ENCODE peak calls at places on chromosome 12, in nine cellular contexts. F, H, D, E, X, O, K, W and Y are unnamed samples.

GRCh38 chr12:53937099-53937498 is 1.5 kb upstream of the HOXC13 start:
- DNase-seq in D (no peak), O (no peak), F (no peak), W (no peak), H (no peak), X (no peak), E (no peak), K (no peak), Y (no peak)

GRCh38 chr12:116138380-116138779 is 139.1 kb downstream of the MED13L start:
- DNase-seq in O (peak), H (no peak), X (no peak), W (no peak), E (no peak), K (no peak), D (peak), F (peak), Y (peak)

GRCh38 chr12:95829395-95829794 is 29.4 kb upstream of the SNRPF start:
- DNase-seq in D (no peak), W (no peak), E (no peak), K (no peak), H (peak), X (no peak), O (no peak), F (no peak), Y (no peak)

GRCh38 chr12:16349132-16349463 is 1.7 kb downstream of the MGST1 start:
- DNase-seq in X (no peak), E (no peak), D (peak), H (peak), F (peak), K (no peak), O (peak), W (no peak), Y (peak)

GRCh38 chr12:55713721-55714120 is 2.1 kb upstream of the BLOC1S1 start:
- DNase-seq in D (no peak), X (no peak), H (peak), F (peak), E (no peak), O (no peak), K (no peak), W (no peak), Y (no peak)

GRCh38 chr12:34345801-34346200 is 323.5 kb downstream of the ALG10 start:
- DNase-seq in W (peak), E (no peak), X (no peak), K (no peak), O (no peak), H (peak), D (no peak), F (no peak), Y (no peak)

GRCh38 chr12:7832059-7832696 is 40.5 kb downstream of the SLC2A14 start:
- DNase-seq in F (peak), O (peak), K (peak), H (peak), E (peak), D (peak), X (peak), W (peak), Y (peak)

GRCh38 chr12:54749191-54749818 is 101.1 kb upstream of the DCD start:
- DNase-seq in H (peak), X (peak), K (peak), O (peak), E (peak), D (peak), W (peak), F (peak), Y (peak)

GRCh38 chr12:114853003-114853529 is 169.1 kb upstream of the TBX3 start:
- DNase-seq in H (no peak), O (no peak), E (no peak), K (no peak), D (no peak), X (no peak), F (no peak), W (no peak), Y (no peak)

GRCh38 chr12:110641512-110641911 is 27.6 kb downstream of the TCTN1 start:
- DNase-seq in F (no peak), O (peak), D (no peak), W (no peak), E (no peak), H (no peak), X (no peak), K (no peak), Y (peak)

GRCh38 chr12:48010366-48010970 is 6.2 kb upstream of the COL2A1 start:
- DNase-seq in D (no peak), E (no peak), H (no peak), W (no peak), X (no peak), F (no peak), O (no peak), K (no peak), Y (no peak)

GRCh38 chr12:101257357-101257756 is 22.5 kb upstream of the UTP20 start:
- DNase-seq in F (no peak), O (no peak), H (no peak), E (no peak), W (no peak), X (no peak), D (no peak), K (no peak), Y (no peak)

GRCh38 chr12:1870086-1870485 is 48.4 kb downstream of the CACNA2D4 start:
- DNase-seq in W (no peak), X (no peak), D (no peak), E (no peak), F (no peak), O (peak), K (no peak), H (no peak), Y (no peak)

GRCh38 chr12:132583736-132584135 is 26.6 kb downstream of the LRCOL1 start:
- DNase-seq in K (no peak), H (no peak), E (no peak), W (no peak), F (no peak), D (no peak), X (no peak), O (peak), Y (peak)

GRCh38 chr12:114168061-114168460 is 201.9 kb upstream of the RBM19 start:
- DNase-seq in F (peak), E (no peak), D (no peak), X (no peak), K (no peak), W (no peak), H (no peak), O (no peak), Y (no peak)

GRCh38 chr12:31089072-31089471 is 15.4 kb downstream of the DDX11 start:
- DNase-seq in X (no peak), E (no peak), O (no peak), K (no peak), W (no peak), D (no peak), F (no peak), H (no peak), Y (no peak)

GRCh38 chr12:111074965-111075364 is 154.6 kb upstream of the MYL2 start:
- DNase-seq in W (peak), H (no peak), K (no peak), E (no peak), D (no peak), F (no peak), O (no peak), X (no peak), Y (no peak)

GRCh38 chr12:121796855-121797751 is 3.6 kb upstream of the RHOF start:
- DNase-seq in D (peak), O (peak), K (no peak), E (no peak), H (peak), W (peak), F (peak), X (peak), Y (peak)
- TF ChIP-seq EZH2phosphoT487 in D (no peak), O (no peak), K (no peak), E (no peak), H (no peak), W (no peak), F (no peak), X (no peak), Y (no peak)

GRCh38 chr12:80576641-80577418 is 130.6 kb upstream of the MYF6 start:
- DNase-seq in E (no peak), O (no peak), H (no peak), X (no peak), F (no peak), K (no peak), D (no peak), W (no peak), Y (no peak)
- TF ChIP-seq EZH2phosphoT487 in E (no peak), O (no peak), H (no peak), X (no peak), F (no peak), K (no peak), D (no peak), W (no peak), Y (no peak)

DNA sequence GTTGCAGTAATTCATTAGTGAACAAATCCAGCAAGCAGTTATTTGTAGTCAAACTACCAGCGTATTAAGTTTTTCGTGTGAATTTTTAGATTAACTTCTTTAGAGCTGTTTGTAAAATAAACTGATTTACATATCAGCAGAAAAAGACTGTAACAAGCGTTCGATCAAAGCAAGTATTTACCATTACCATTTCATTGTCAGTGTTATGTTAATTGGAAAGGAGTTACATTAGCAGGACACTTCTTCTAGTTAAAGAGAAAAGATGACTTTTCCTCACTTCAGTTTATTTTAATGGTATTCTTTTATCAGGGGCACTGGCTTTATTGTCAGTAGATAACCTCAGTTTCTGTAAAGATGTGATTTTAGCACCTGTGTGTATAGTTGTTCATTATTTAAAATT is 151.1 kb upstream of the AEBP2 start:
- DNase-seq in W (no peak), D (no peak), K (no peak), E (no peak), O (peak), X (no peak), H (no peak), F (no peak), Y (no peak)
- TF ChIP-seq EZH2phosphoT487 in W (no peak), D (no peak), K (no peak), E (no peak), O (no peak), X (no peak), H (no peak), F (no peak), Y (no peak)

GRCh38 chr12:13961983-13962382 is 19.4 kb downstream of the GRIN2B start:
- DNase-seq in K (no peak), X (no peak), E (no peak), O (no peak), D (no peak), W (no peak), H (no peak), F (no peak), Y (no peak)

GRCh38 chr12:13962699-13963098 is 18.7 kb downstream of the GRIN2B start:
- DNase-seq in E (peak), W (peak), H (peak), D (no peak), K (no peak), X (peak), O (peak), F (peak), Y (peak)

GRCh38 chr12:13959131-13959734 is 22.2 kb downstream of the GRIN2B start:
- DNase-seq in K (no peak), F (no peak), H (no peak), O (peak), W (no peak), E (no peak), X (no peak), D (no peak), Y (no peak)

GRCh38 chr12:13956060-13956590 is 25.3 kb downstream of the GRIN2B start:
- DNase-seq in X (no peak), D (no peak), W (no peak), E (no peak), F (no peak), H (no peak), K (no peak), O (no peak), Y (no peak)

DNA sequence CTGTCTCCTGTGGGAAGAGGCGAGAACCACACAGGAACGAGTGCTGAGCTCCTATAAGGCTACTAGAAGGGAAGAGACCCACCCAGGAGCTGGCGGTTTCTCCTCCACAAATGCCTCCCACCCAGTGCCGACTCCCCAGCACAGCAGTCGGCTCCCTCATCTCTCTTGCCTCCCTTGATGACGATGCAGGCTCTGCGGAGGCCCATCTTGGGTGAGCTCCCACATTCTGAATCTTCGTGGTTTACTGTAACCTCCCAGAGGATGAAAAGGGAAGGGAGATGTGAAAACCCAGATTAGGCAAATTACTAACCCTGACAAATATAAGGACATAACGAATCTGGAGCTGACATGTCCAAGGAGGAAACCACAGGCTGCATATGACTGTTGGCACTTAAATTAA is 23.8 kb downstream of the GRIN2B start:
- DNase-seq in E (no peak), F (no peak), H (no peak), W (no peak), X (no peak), K (no peak), D (no peak), O (no peak), Y (no peak)
- TF ChIP-seq EZH2phosphoT487 in E (no peak), F (no peak), H (no peak), W (no peak), X (no peak), K (no peak), D (no peak), O (no peak), Y (no peak)

DNA sequence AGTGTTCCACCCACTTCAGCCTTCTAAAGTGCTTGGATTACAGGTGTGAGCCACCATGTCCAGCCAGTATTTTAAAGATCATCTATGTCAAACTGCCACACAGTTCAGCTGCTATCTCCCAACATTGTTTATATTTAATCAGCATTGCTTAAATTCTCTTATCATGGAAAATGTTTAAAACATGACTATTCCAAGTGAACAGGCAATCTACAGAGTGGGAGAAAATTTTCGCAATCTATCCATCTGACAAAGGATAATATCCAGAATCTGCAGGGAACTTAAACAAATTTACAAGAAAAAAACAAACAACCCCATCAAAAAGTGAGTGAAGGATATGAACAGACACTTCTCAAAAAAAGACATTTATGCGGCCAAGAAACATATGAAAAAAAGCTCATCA is 69.4 kb upstream of the NAV3 start:
- DNase-seq in D (no peak), F (no peak), O (no peak), X (no peak), E (no peak), H (no peak), W (no peak), K (no peak), Y (no peak)
- TF ChIP-seq EZH2phosphoT487 in D (no peak), F (no peak), O (no peak), X (no peak), E (no peak), H (no peak), W (no peak), K (no peak), Y (no peak)

GRCh38 chr12:51345681-51346080 is 798 bp downstream of the CELA1 start:
- DNase-seq in W (no peak), O (peak), F (peak), E (no peak), H (peak), D (no peak), K (no peak), X (no peak), Y (no peak)
- TF ChIP-seq EZH2phosphoT487 in W (no peak), O (no peak), F (no peak), E (no peak), H (no peak), D (no peak), K (no peak), X (no peak), Y (no peak)

GRCh38 chr12:86186449-86186848 is 69.7 kb downstream of the MGAT4C start:
- DNase-seq in H (peak), W (no peak), D (no peak), F (no peak), X (no peak), O (peak), E (no peak), K (no peak), Y (peak)
- TF ChIP-seq EZH2phosphoT487 in H (no peak), W (no peak), D (no peak), F (no peak), X (no peak), O (no peak), E (no peak), K (no peak), Y (no peak)

GRCh38 chr12:11965258-11965910 is 105.4 kb upstream of the BCL2L14 start:
- DNase-seq in E (no peak), K (no peak), O (no peak), H (no peak), D (no peak), X (no peak), W (no peak), F (no peak), Y (no peak)
- TF ChIP-seq EZH2phosphoT487 in E (no peak), K (no peak), O (no peak), H (no peak), D (no peak), X (no peak), W (no peak), F (no peak), Y (no peak)

GRCh38 chr12:75635606-75636444 is 124.4 kb upstream of the KRR1 start:
- DNase-seq in K (peak), E (no peak), H (peak), D (peak), O (no peak), F (peak), X (peak), W (no peak), Y (no peak)
- TF ChIP-seq EZH2phosphoT487 in K (no peak), E (no peak), H (no peak), D (no peak), O (no peak), F (peak), X (no peak), W (no peak), Y (no peak)

GRCh38 chr12:104569348-104570173 is 112.8 kb downstream of the CHST11 start:
- DNase-seq in O (no peak), E (peak), H (no peak), D (no peak), W (no peak), F (no peak), X (no peak), K (peak), Y (no peak)
- TF ChIP-seq EZH2phosphoT487 in O (no peak), E (no peak), H (no peak), D (no peak), W (no peak), F (no peak), X (no peak), K (no peak), Y (no peak)